ENCODE peak calls at places on chromosomes 5 and 9, in eight cellular contexts. Q, M, R, W, X, V, C and T are unnamed samples.

GRCh38 chr5:67266654-67267350 is 70.2 kb upstream of the CD180 start:
- DNase-seq in Q (no peak), M (no peak), R (no peak), W (no peak), X (no peak), V (no peak), C (no peak), T (no peak)

GRCh38 chr5:147558826-147559225 is 49.0 kb upstream of the DPYSL3 start:
- DNase-seq in Q (no peak), M (peak; percentile 87), R (peak; percentile 71), W (no peak), X (peak; percentile 66), V (no peak), C (peak; percentile 35), T (peak; percentile 52)

GRCh38 chr5:177496111-177497010 is 1.0 kb downstream of the PDLIM7 start:
- DNase-seq in Q (peak; percentile 44), M (peak; percentile 96), R (peak; percentile 94), W (peak; percentile 54), X (peak; percentile 83), V (peak; percentile 89), C (no peak), T (peak; percentile 90)

GRCh38 chr5:643351-643801 is 31.2 kb downstream of the CEP72 start:
- DNase-seq in Q (no peak), M (no peak), R (no peak), W (peak; percentile 78), X (no peak), V (no peak), C (no peak), T (no peak)

GRCh38 chr5:26889810-26890209 is 148.6 kb downstream of the CDH9 start:
- DNase-seq in Q (no peak), M (no peak), R (no peak), W (no peak), X (no peak), V (no peak), C (peak; percentile 56), T (no peak)

GRCh38 chr5:119271758-119272730 is 83.8 kb upstream of the TNFAIP8 start:
- DNase-seq in Q (no peak), M (peak; percentile 11), R (no peak), W (no peak), X (no peak), V (no peak), C (no peak), T (peak; percentile 62)

GRCh38 chr5:872301-872700 is 20.3 kb downstream of the BRD9 start:
- DNase-seq in Q (no peak), M (no peak), R (no peak), W (no peak), X (no peak), V (no peak), C (no peak), T (no peak)

GRCh38 chr9:88753691-88754367 is 218.9 kb downstream of the NXNL2 start:
- DNase-seq in Q (no peak), M (no peak), R (no peak), W (no peak), X (peak; percentile 82), V (no peak), C (no peak), T (no peak)

GRCh38 chr5:88838500-88838899 is 44.5 kb downstream of the MEF2C start:
- DNase-seq in Q (no peak), M (no peak), R (no peak), W (no peak), X (no peak), V (no peak), C (no peak), T (no peak)

GRCh38 chr9:15724006-15724405 is 171.2 kb downstream of the CCDC171 start:
- DNase-seq in Q (no peak), M (peak; percentile 35), R (no peak), W (no peak), X (no peak), V (no peak), C (no peak), T (peak; percentile 2)

GRCh38 chr5:148820778-148821395 is 5.5 kb upstream of the ADRB2 start:
- DNase-seq in Q (peak; percentile 31), M (peak; percentile 58), R (no peak), W (peak; percentile 44), X (no peak), V (no peak), C (peak; percentile 50), T (peak; percentile 84)

GRCh38 chr9:129556576-129557191 is 64.2 kb downstream of the C9orf50 start:
- DNase-seq in Q (no peak), M (no peak), R (no peak), W (no peak), X (no peak), V (no peak), C (no peak), T (no peak)

GRCh38 chr5:89480406-89481007 is 597.5 kb upstream of the MEF2C start:
- DNase-seq in Q (no peak), M (peak; percentile 12), R (no peak), W (no peak), X (no peak), V (no peak), C (no peak), T (peak; percentile 73)

GRCh38 chr9:113376634-113377531 is at the start of gene HDHD3:
- DNase-seq in Q (peak; percentile 48), M (peak; percentile 85), R (peak; percentile 93), W (peak; percentile 86), X (peak; percentile 98), V (peak; percentile 78), C (peak; percentile 89), T (peak; percentile 77)

GRCh38 chr9:98864257-98865180 is 57.0 kb downstream of the GALNT12 start:
- DNase-seq in Q (no peak), M (peak; percentile 73), R (peak; percentile 27), W (no peak), X (no peak), V (no peak), C (no peak), T (no peak)

GRCh38 chr9:134666801-134667200 is 25.2 kb downstream of the COL5A1 start:
- DNase-seq in Q (no peak), M (peak; percentile 81), R (no peak), W (no peak), X (no peak), V (no peak), C (no peak), T (peak; percentile 70)

GRCh38 chr5:66697796-66698564 is 101.8 kb downstream of the MAST4 start:
- DNase-seq in Q (no peak), M (no peak), R (no peak), W (no peak), X (no peak), V (no peak), C (no peak), T (no peak)

GRCh38 chr5:40623480-40624420 is 56.0 kb upstream of the PTGER4 start:
- DNase-seq in Q (no peak), M (no peak), R (no peak), W (no peak), X (no peak), V (no peak), C (no peak), T (no peak)

GRCh38 chr5:151825445-151825844 is 53.7 kb downstream of the G3BP1 start:
- DNase-seq in Q (peak; percentile 36), M (peak; percentile 78), R (peak; percentile 86), W (peak; percentile 50), X (peak; percentile 64), V (peak; percentile 29), C (peak; percentile 35), T (peak; percentile 84)

GRCh38 chr5:128035689-128036088 is 47.9 kb upstream of the SLC12A2 start:
- DNase-seq in Q (no peak), M (no peak), R (no peak), W (no peak), X (peak; percentile 30), V (no peak), C (no peak), T (no peak)

DNA sequence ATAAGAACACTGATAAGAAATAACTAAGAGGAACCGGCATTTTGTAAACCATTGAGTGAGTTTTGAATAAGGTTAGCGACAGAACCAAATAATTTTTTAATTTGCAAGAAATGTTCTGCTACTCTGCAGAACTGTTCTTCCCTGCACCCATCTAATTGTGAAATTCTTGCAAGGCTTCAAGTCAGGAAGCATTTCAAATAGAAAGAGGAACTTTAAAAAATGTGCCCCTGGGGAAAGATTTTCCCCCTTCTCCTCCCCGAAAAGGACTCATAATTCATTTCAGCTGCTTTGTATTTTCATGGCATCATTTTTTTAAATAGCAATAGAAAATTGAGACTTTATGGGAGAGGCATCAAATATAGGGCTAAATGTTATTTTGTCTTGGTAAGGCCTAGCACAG is 180.9 kb upstream of the ANKRD55 start:
- DNase-seq in Q (no peak), M (no peak), R (no peak), W (peak; percentile 28), X (no peak), V (no peak), C (no peak), T (no peak)
- H2AFZ ChIP-seq in Q (no peak overlapping the region), M (no peak overlapping the region), R (no peak overlapping the region), W (peak overlapping the region; percentile 96), X (no peak overlapping the region), V (no peak overlapping the region), C (peak overlapping the region; percentile 6), T (no peak overlapping the region)

GRCh38 chr9:82894961-82895902 is 167.7 kb downstream of the RASEF start:
- DNase-seq in Q (no peak), M (no peak), R (peak; percentile 26), W (no peak), X (peak; percentile 41), V (no peak), C (no peak), T (no peak)
- H3K9me2 ChIP-seq in Q (no peaks in the 10 kb centered on the region), M (no peaks in the 10 kb centered on the region), R (no peaks in the 10 kb centered on the region), W (no peaks in the 10 kb centered on the region), X (no peaks in the 10 kb centered on the region), V (no peaks in the 10 kb centered on the region), C (no peaks in the 10 kb centered on the region), T (no peaks in the 10 kb centered on the region)

GRCh38 chr5:51997908-51998307 is 614.7 kb downstream of the ISL1 start:
- DNase-seq in Q (no peak), M (no peak), R (peak; percentile 7), W (no peak), X (peak; percentile 79), V (no peak), C (no peak), T (no peak)
- H2AFZ ChIP-seq in Q (no peak overlapping the region), M (no peak overlapping the region), R (no peak overlapping the region), W (no peak overlapping the region), X (no peak overlapping the region), V (no peak overlapping the region), C (no peak overlapping the region), T (no peak overlapping the region)

GRCh38 chr9:82891321-82891720 is 171.6 kb downstream of the RASEF start:
- DNase-seq in Q (no peak), M (no peak), R (no peak), W (no peak), X (no peak), V (no peak), C (no peak), T (no peak)

GRCh38 chr9:82890401-82890800 is 172.5 kb downstream of the RASEF start:
- DNase-seq in Q (no peak), M (no peak), R (no peak), W (no peak), X (no peak), V (no peak), C (no peak), T (no peak)

GRCh38 chr9:82890865-82891264 is 172.1 kb downstream of the RASEF start:
- DNase-seq in Q (no peak), M (no peak), R (no peak), W (no peak), X (no peak), V (no peak), C (no peak), T (no peak)

DNA sequence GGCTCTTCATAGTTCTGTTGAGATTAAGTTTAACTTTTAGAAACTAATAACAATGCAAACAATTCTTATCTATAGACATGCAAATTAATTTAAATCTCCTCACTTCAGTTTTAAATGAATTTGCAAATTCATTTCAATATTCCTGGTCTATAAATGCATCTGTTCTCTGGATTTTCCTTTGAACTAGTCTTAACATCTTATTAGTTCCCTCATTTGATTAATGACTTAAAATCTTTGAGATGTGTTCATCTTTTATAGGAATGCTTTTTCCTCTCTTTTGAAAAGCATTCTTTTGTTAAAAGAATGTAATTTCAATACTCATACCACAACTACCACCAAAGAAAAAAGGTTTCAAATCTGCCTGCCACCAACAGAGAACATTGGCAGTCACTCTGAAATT is 169.4 kb downstream of the RASEF start:
- DNase-seq in Q (no peak), M (no peak), R (no peak), W (no peak), X (no peak), V (no peak), C (no peak), T (no peak)
- H3K9me2 ChIP-seq in Q (no peaks in the 10 kb centered on the region), M (no peaks in the 10 kb centered on the region), R (no peaks in the 10 kb centered on the region), W (no peaks in the 10 kb centered on the region), X (no peaks in the 10 kb centered on the region), V (no peaks in the 10 kb centered on the region), C (no peaks in the 10 kb centered on the region), T (no peaks in the 10 kb centered on the region)